ENCODE peak calls at places on chromosomes 11 and 22, in four cellular contexts. One of them, this sample, is unnamed.

GRCh38 chr11:103961010-103961409 is 75.4 kb upstream of the DDI1 start:
- DNase-seq in K562: no peak
- DNase-seq in HepG2: no peak
- DNase-seq in GM12878: no peak
- DNase-seq in this sample: no peak

GRCh38 chr11:34423300-34423699 is 15.4 kb upstream of the CAT start:
- DNase-seq in HepG2: no peak
- DNase-seq in K562: no peak
- DNase-seq in GM12878: no peak
- DNase-seq in this sample: no peak

GRCh38 chr11:76918941-76919386 is 58.2 kb downstream of the ACER3 start:
- DNase-seq in GM12878: peak
- DNase-seq in K562: peak
- DNase-seq in HepG2: peak
- DNase-seq in this sample: peak

GRCh38 chr11:75169101-75169885 is 18.4 kb downstream of the SLCO2B1 start:
- DNase-seq in HepG2: no peak
- DNase-seq in K562: no peak
- DNase-seq in GM12878: no peak
- DNase-seq in this sample: no peak

GRCh38 chr22:19596680-19597398 is 72.6 kb upstream of the CLDN5 start:
- DNase-seq in K562: peak
- DNase-seq in GM12878: no peak
- DNase-seq in HepG2: peak
- DNase-seq in this sample: no peak

GRCh38 chr11:72023335-72023734 is 24.6 kb downstream of the IL18BP start:
- DNase-seq in K562: no peak
- DNase-seq in HepG2: no peak
- DNase-seq in GM12878: no peak
- DNase-seq in this sample: no peak

GRCh38 chr11:96013459-96014213 is 89.7 kb upstream of the MTMR2 start:
- DNase-seq in HepG2: no peak
- DNase-seq in GM12878: no peak
- DNase-seq in K562: no peak
- DNase-seq in this sample: no peak

GRCh38 chr11:73219396-73220285 is 1.6 kb downstream of the P2RY2 start:
- DNase-seq in K562: no peak
- DNase-seq in GM12878: no peak
- DNase-seq in HepG2: no peak
- DNase-seq in this sample: no peak

GRCh38 chr22:20261848-20262581 is 6.1 kb downstream of the RTN4R start:
- DNase-seq in HepG2: no peak
- DNase-seq in K562: no peak
- DNase-seq in GM12878: no peak
- DNase-seq in this sample: no peak

GRCh38 chr11:823441-824291 is 4.1 kb upstream of the CRACR2B start:
- DNase-seq in K562: no peak
- DNase-seq in GM12878: no peak
- DNase-seq in HepG2: no peak
- DNase-seq in this sample: no peak

GRCh38 chr11:20036625-20037335 is 123.5 kb downstream of the DBX1 start:
- DNase-seq in K562: no peak
- DNase-seq in HepG2: no peak
- DNase-seq in GM12878: no peak
- DNase-seq in this sample: no peak

GRCh38 chr22:47128216-47129215 is 366.1 kb downstream of the TBC1D22A start:
- DNase-seq in GM12878: peak
- DNase-seq in HepG2: no peak
- DNase-seq in K562: no peak
- DNase-seq in this sample: no peak

GRCh38 chr11:34027516-34028406 is 23.8 kb upstream of the CAPRIN1 start:
- DNase-seq in HepG2: peak
- DNase-seq in K562: no peak
- DNase-seq in GM12878: no peak
- DNase-seq in this sample: no peak

GRCh38 chr11:16091862-16092261 is 264.5 kb downstream of the SOX6 start:
- DNase-seq in HepG2: no peak
- DNase-seq in GM12878: no peak
- DNase-seq in K562: no peak
- DNase-seq in this sample: no peak

GRCh38 chr11:117181586-117182550 is 3.3 kb downstream of the SIDT2 start:
- DNase-seq in K562: no peak
- DNase-seq in GM12878: no peak
- DNase-seq in HepG2: no peak
- DNase-seq in this sample: no peak

GRCh38 chr11:71551711-71552110 is 3.5 kb downstream of the KRTAP5-9 start:
- DNase-seq in HepG2: no peak
- DNase-seq in GM12878: no peak
- DNase-seq in K562: no peak
- DNase-seq in this sample: no peak

GRCh38 chr11:64489831-64490441 is 101.1 kb upstream of the SLC22A12 start:
- DNase-seq in K562: peak
- DNase-seq in GM12878: no peak
- DNase-seq in HepG2: peak
- DNase-seq in this sample: peak

GRCh38 chr11:35014352-35014751 is 97.9 kb downstream of the PDHX start:
- DNase-seq in K562: no peak
- DNase-seq in GM12878: no peak
- DNase-seq in HepG2: no peak
- DNase-seq in this sample: no peak

GRCh38 chr11:131549099-131549498 is 178.7 kb downstream of the NTM start:
- DNase-seq in K562: no peak
- DNase-seq in GM12878: no peak
- DNase-seq in HepG2: no peak
- DNase-seq in this sample: no peak

GRCh38 chr11:34075178-34075820 is 23.8 kb downstream of the CAPRIN1 start:
- DNase-seq in K562: no peak
- DNase-seq in HepG2: no peak
- DNase-seq in GM12878: no peak
- DNase-seq in this sample: no peak

GRCh38 chr11:6219359-6219758 is 14.0 kb downstream of the C11orf42 start:
- DNase-seq in GM12878: no peak
- DNase-seq in K562: no peak
- DNase-seq in HepG2: no peak
- DNase-seq in this sample: no peak

GRCh38 chr22:24305260-24305692 is 34.6 kb downstream of the SPECC1L start:
- DNase-seq in GM12878: no peak
- DNase-seq in K562: no peak
- DNase-seq in HepG2: no peak
- DNase-seq in this sample: no peak

GRCh38 chr11:63680842-63681207 is 475 bp upstream of the RTN3 start:
- DNase-seq in K562: no peak
- DNase-seq in HepG2: no peak
- DNase-seq in GM12878: no peak
- DNase-seq in this sample: peak

GRCh38 chr22:23569716-23570115 is 10.4 kb downstream of the IGLL1 start:
- DNase-seq in GM12878: no peak
- DNase-seq in K562: no peak
- DNase-seq in HepG2: no peak
- DNase-seq in this sample: no peak

GRCh38 chr11:93645938-93646337 is 15.5 kb upstream of the CEP295 start:
- DNase-seq in K562: no peak
- DNase-seq in GM12878: no peak
- DNase-seq in HepG2: no peak
- DNase-seq in this sample: no peak

GRCh38 chr11:69138265-69138664 is 17.5 kb upstream of the SMIM38 start:
- DNase-seq in GM12878: no peak
- DNase-seq in K562: no peak
- DNase-seq in HepG2: no peak
- DNase-seq in this sample: no peak

GRCh38 chr11:115153135-115153534 is 351.1 kb downstream of the CADM1 start:
- DNase-seq in GM12878: no peak
- DNase-seq in K562: no peak
- DNase-seq in HepG2: no peak
- DNase-seq in this sample: no peak

GRCh38 chr22:36541831-36542391 is 12.9 kb upstream of the EIF3D start:
- DNase-seq in K562: no peak
- DNase-seq in GM12878: no peak
- DNase-seq in HepG2: no peak
- DNase-seq in this sample: no peak

GRCh38 chr11:70142171-70142875 is 60.8 kb upstream of the FADD start:
- DNase-seq in K562: no peak
- DNase-seq in GM12878: no peak
- DNase-seq in HepG2: no peak
- DNase-seq in this sample: no peak
- TF ChIP-seq REST in K562: no peak
- TF ChIP-seq REST in GM12878: no peak
- TF ChIP-seq REST in HepG2: no peak
- TF ChIP-seq REST in this sample: no peak

GRCh38 chr11:44788536-44789227 is 61.9 kb downstream of the TSPAN18 start:
- DNase-seq in HepG2: no peak
- DNase-seq in K562: no peak
- DNase-seq in GM12878: no peak
- DNase-seq in this sample: no peak
- TF ChIP-seq RAD21 in HepG2: no peak
- TF ChIP-seq RAD21 in K562: no peak
- TF ChIP-seq RAD21 in GM12878: no peak
- TF ChIP-seq RAD21 in this sample: no peak

GRCh38 chr11:122210378-122210995 is 94.5 kb upstream of the BLID start:
- DNase-seq in HepG2: peak
- DNase-seq in K562: no peak
- DNase-seq in GM12878: no peak
- DNase-seq in this sample: no peak
- TF ChIP-seq TAF1 in HepG2: no peak
- TF ChIP-seq TAF1 in K562: no peak
- TF ChIP-seq TAF1 in GM12878: no peak
- TF ChIP-seq TAF1 in this sample: no peak

GRCh38 chr11:18394928-18395734 is 768 bp downstream of the LDHA start:
- DNase-seq in HepG2: no peak
- DNase-seq in GM12878: no peak
- DNase-seq in K562: peak
- DNase-seq in this sample: peak

GRCh38 chr11:18395735-18396504 is 1.6 kb downstream of the LDHA start:
- DNase-seq in GM12878: peak
- DNase-seq in K562: peak
- DNase-seq in HepG2: peak
- DNase-seq in this sample: peak

GRCh38 chr11:18393581-18394299 is 623 bp upstream of the LDHA start:
- DNase-seq in K562: no peak
- DNase-seq in GM12878: no peak
- DNase-seq in HepG2: no peak
- DNase-seq in this sample: no peak

GRCh38 chr11:18392434-18393321 is 1.7 kb upstream of the LDHA start:
- DNase-seq in HepG2: no peak
- DNase-seq in K562: no peak
- DNase-seq in GM12878: no peak
- DNase-seq in this sample: no peak

GRCh38 chr11:18394300-18394927 is at the start of gene LDHA:
- DNase-seq in K562: peak
- DNase-seq in GM12878: peak
- DNase-seq in HepG2: peak
- DNase-seq in this sample: peak
- TF ChIP-seq REST in K562: no peak
- TF ChIP-seq REST in GM12878: peak
- TF ChIP-seq REST in HepG2: peak
- TF ChIP-seq REST in this sample: peak

DNA sequence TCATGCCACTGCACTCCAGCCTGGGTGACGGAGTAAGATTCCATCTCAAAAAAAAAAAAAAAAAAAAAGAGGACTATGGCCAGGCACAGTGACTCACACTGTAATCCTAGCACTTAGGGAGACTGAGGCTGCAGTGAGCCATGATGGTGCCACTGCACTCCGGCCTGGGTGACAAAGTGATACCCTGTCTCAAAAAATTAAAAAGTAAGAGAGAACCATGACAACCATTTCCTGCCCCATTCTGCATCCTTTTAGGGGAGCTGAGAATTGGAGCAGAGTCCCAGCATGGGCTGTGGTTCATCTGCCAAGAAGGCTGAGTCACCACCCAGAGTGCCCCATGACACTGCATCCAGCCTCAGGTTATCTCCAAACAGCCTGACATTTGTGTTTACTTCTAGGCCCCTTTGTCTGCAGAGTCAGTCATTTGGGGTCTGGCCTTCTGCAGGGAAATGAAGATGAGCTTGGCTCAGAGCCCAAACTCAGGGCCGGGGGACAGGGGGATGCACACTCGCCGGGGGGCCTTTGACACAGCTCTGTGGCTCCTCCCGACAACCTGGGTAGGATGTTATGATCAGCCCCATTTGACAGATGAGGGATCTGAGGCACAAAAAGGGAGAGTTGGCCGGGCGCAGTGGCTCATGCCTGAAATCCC is 4.7 kb downstream of the CSDC2 start:
- DNase-seq in GM12878: no peak
- DNase-seq in HepG2: peak
- DNase-seq in K562: peak
- DNase-seq in this sample: no peak
- TF ChIP-seq RAD21 in GM12878: no peak
- TF ChIP-seq RAD21 in HepG2: no peak
- TF ChIP-seq RAD21 in K562: no peak
- TF ChIP-seq RAD21 in this sample: no peak

GRCh38 chr22:50361222-50361621 is 18.1 kb downstream of the PPP6R2 start:
- DNase-seq in GM12878: no peak
- DNase-seq in K562: no peak
- DNase-seq in HepG2: no peak
- DNase-seq in this sample: no peak

GRCh38 chr22:50361688-50362087 is 18.6 kb downstream of the PPP6R2 start:
- DNase-seq in HepG2: no peak
- DNase-seq in K562: no peak
- DNase-seq in GM12878: no peak
- DNase-seq in this sample: no peak

GRCh38 chr22:50360578-50360977 is 17.5 kb downstream of the PPP6R2 start:
- DNase-seq in K562: no peak
- DNase-seq in GM12878: no peak
- DNase-seq in HepG2: no peak
- DNase-seq in this sample: no peak

GRCh38 chr22:50357756-50358155 is 14.6 kb downstream of the PPP6R2 start:
- DNase-seq in HepG2: no peak
- DNase-seq in K562: no peak
- DNase-seq in GM12878: no peak
- DNase-seq in this sample: no peak

GRCh38 chr22:50363411-50364194 is 20.5 kb downstream of the PPP6R2 start:
- DNase-seq in HepG2: no peak
- DNase-seq in K562: no peak
- DNase-seq in GM12878: no peak
- DNase-seq in this sample: no peak
- TF ChIP-seq TAF1 in HepG2: no peak
- TF ChIP-seq TAF1 in K562: no peak
- TF ChIP-seq TAF1 in GM12878: no peak
- TF ChIP-seq TAF1 in this sample: no peak

DNA sequence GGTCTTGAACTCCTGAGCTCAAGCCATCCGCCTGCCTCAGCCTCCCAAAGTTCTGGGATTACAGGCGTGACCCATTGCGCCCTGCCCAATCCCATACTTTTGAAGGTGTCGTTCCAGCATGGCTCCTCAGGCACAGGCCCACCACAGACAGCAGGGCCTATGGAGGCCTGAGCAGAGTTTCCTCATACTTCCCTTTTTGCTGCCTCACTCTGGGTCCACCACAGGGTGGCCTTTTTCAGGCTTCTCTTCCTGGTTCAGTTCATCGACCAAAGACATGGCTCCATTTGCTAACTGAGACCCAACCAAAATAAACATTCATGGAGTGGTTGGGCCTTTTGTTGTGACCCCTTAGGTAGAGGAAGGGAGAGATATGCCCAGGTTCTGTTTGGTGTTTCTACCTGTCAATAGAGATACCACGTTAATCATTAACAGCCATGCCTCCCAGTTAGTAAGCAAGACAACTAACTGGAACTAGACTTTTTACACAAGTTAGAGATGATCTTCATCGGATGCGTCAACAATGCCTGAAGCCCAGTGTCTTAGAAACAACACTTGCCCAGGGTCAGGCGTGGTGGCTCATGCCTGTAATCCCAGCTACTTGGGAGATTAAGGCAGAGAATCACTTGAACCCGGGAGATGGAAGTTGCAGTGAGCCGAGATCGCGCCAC is 35.1 kb downstream of the TRIOBP start:
- DNase-seq in GM12878: no peak
- DNase-seq in K562: peak
- DNase-seq in HepG2: peak
- DNase-seq in this sample: no peak
- TF ChIP-seq REST in GM12878: no peak
- TF ChIP-seq REST in K562: no peak
- TF ChIP-seq REST in HepG2: no peak
- TF ChIP-seq REST in this sample: no peak